ENCODE peak calls at places on chromosomes 3 and 15, in nine cellular contexts. One of them, this sample, is unnamed.

GRCh38 chr15:80310776-80311175 is 58.8 kb upstream of the CTXND1 start:
- DNase-seq in ovary: no peak
- DNase-seq in OCI-LY7: no peak
- DNase-seq in endothelial cell of umbilical vein: no peak
- DNase-seq in RWPE2: no peak
- DNase-seq in heart left ventricle: no peak
- DNase-seq in CD4-positive, alpha-beta T cell: no peak
- DNase-seq in mammary epithelial cell: peak; percentile 10
- DNase-seq in psoas muscle: no peak
- DNase-seq in this sample: no peak

GRCh38 chr3:64612082-64612860 is 75.5 kb downstream of the ADAMTS9 start:
- DNase-seq in ovary: no peak
- DNase-seq in OCI-LY7: no peak
- DNase-seq in endothelial cell of umbilical vein: no peak
- DNase-seq in RWPE2: no peak
- DNase-seq in heart left ventricle: peak; percentile 30
- DNase-seq in CD4-positive, alpha-beta T cell: no peak
- DNase-seq in mammary epithelial cell: no peak
- DNase-seq in psoas muscle: no peak
- DNase-seq in this sample: no peak

GRCh38 chr3:12859840-12860239 is 18.5 kb upstream of the RPL32 start:
- DNase-seq in ovary: no peak
- DNase-seq in OCI-LY7: no peak
- DNase-seq in endothelial cell of umbilical vein: no peak
- DNase-seq in RWPE2: no peak
- DNase-seq in heart left ventricle: no peak
- DNase-seq in CD4-positive, alpha-beta T cell: no peak
- DNase-seq in mammary epithelial cell: no peak
- DNase-seq in psoas muscle: no peak
- DNase-seq in this sample: no peak

GRCh38 chr3:8891774-8892173 is 71.5 kb downstream of the RAD18 start:
- DNase-seq in ovary: no peak
- DNase-seq in OCI-LY7: no peak
- DNase-seq in endothelial cell of umbilical vein: no peak
- DNase-seq in RWPE2: no peak
- DNase-seq in heart left ventricle: no peak
- DNase-seq in CD4-positive, alpha-beta T cell: no peak
- DNase-seq in mammary epithelial cell: no peak
- DNase-seq in psoas muscle: no peak
- DNase-seq in this sample: no peak

GRCh38 chr3:105967117-105967516 is 98.3 kb upstream of the CBLB start:
- DNase-seq in ovary: no peak
- DNase-seq in OCI-LY7: no peak
- DNase-seq in endothelial cell of umbilical vein: peak; percentile 27
- DNase-seq in RWPE2: no peak
- DNase-seq in heart left ventricle: no peak
- DNase-seq in CD4-positive, alpha-beta T cell: no peak
- DNase-seq in mammary epithelial cell: no peak
- DNase-seq in psoas muscle: no peak
- DNase-seq in this sample: no peak

GRCh38 chr3:143348486-143349327 is 229.1 kb downstream of the CHST2 start:
- DNase-seq in ovary: no peak
- DNase-seq in OCI-LY7: peak; percentile 1
- DNase-seq in endothelial cell of umbilical vein: no peak
- DNase-seq in RWPE2: no peak
- DNase-seq in heart left ventricle: no peak
- DNase-seq in CD4-positive, alpha-beta T cell: no peak
- DNase-seq in mammary epithelial cell: no peak
- DNase-seq in psoas muscle: no peak
- DNase-seq in this sample: no peak

GRCh38 chr3:63167113-63167512 is 111.0 kb upstream of the SYNPR start:
- DNase-seq in ovary: no peak
- DNase-seq in OCI-LY7: no peak
- DNase-seq in endothelial cell of umbilical vein: no peak
- DNase-seq in RWPE2: no peak
- DNase-seq in heart left ventricle: no peak
- DNase-seq in CD4-positive, alpha-beta T cell: no peak
- DNase-seq in mammary epithelial cell: no peak
- DNase-seq in psoas muscle: no peak
- DNase-seq in this sample: no peak

GRCh38 chr3:42228796-42229195 is 37.2 kb downstream of the CCK start:
- DNase-seq in ovary: no peak
- DNase-seq in OCI-LY7: peak; percentile 63
- DNase-seq in endothelial cell of umbilical vein: no peak
- DNase-seq in RWPE2: no peak
- DNase-seq in heart left ventricle: no peak
- DNase-seq in CD4-positive, alpha-beta T cell: no peak
- DNase-seq in mammary epithelial cell: peak; percentile 23
- DNase-seq in psoas muscle: no peak
- DNase-seq in this sample: no peak

GRCh38 chr15:65396283-65396964 is 18.6 kb upstream of the IGDCC3 start:
- DNase-seq in ovary: no peak
- DNase-seq in OCI-LY7: no peak
- DNase-seq in endothelial cell of umbilical vein: no peak
- DNase-seq in RWPE2: no peak
- DNase-seq in heart left ventricle: no peak
- DNase-seq in CD4-positive, alpha-beta T cell: no peak
- DNase-seq in mammary epithelial cell: no peak
- DNase-seq in psoas muscle: peak; percentile 22
- DNase-seq in this sample: no peak

GRCh38 chr3:62502315-62503300 is 129.3 kb upstream of the FEZF2 start:
- DNase-seq in ovary: no peak
- DNase-seq in OCI-LY7: peak; percentile 88
- DNase-seq in endothelial cell of umbilical vein: no peak
- DNase-seq in RWPE2: no peak
- DNase-seq in heart left ventricle: no peak
- DNase-seq in CD4-positive, alpha-beta T cell: no peak
- DNase-seq in mammary epithelial cell: no peak
- DNase-seq in psoas muscle: no peak
- DNase-seq in this sample: no peak

GRCh38 chr15:90686435-90687218 is 30.5 kb upstream of the BLM start:
- DNase-seq in ovary: no peak
- DNase-seq in OCI-LY7: no peak
- DNase-seq in endothelial cell of umbilical vein: no peak
- DNase-seq in RWPE2: no peak
- DNase-seq in heart left ventricle: no peak
- DNase-seq in CD4-positive, alpha-beta T cell: peak; percentile 4
- DNase-seq in mammary epithelial cell: no peak
- DNase-seq in psoas muscle: no peak
- DNase-seq in this sample: no peak

GRCh38 chr3:173889522-173890055 is 492.0 kb downstream of the NLGN1 start:
- DNase-seq in ovary: no peak
- DNase-seq in OCI-LY7: no peak
- DNase-seq in endothelial cell of umbilical vein: no peak
- DNase-seq in RWPE2: no peak
- DNase-seq in heart left ventricle: no peak
- DNase-seq in CD4-positive, alpha-beta T cell: no peak
- DNase-seq in mammary epithelial cell: no peak
- DNase-seq in psoas muscle: no peak
- DNase-seq in this sample: no peak

GRCh38 chr3:10772230-10773161 is 43.5 kb upstream of the SLC6A11 start:
- DNase-seq in ovary: no peak
- DNase-seq in OCI-LY7: no peak
- DNase-seq in endothelial cell of umbilical vein: no peak
- DNase-seq in RWPE2: peak; percentile 68
- DNase-seq in heart left ventricle: no peak
- DNase-seq in CD4-positive, alpha-beta T cell: no peak
- DNase-seq in mammary epithelial cell: peak; percentile 81
- DNase-seq in psoas muscle: no peak
- DNase-seq in this sample: no peak
- TF ChIP-seq CTCF in ovary: no peak
- TF ChIP-seq CTCF in OCI-LY7: peak; percentile 70
- TF ChIP-seq CTCF in endothelial cell of umbilical vein: no peak
- TF ChIP-seq CTCF in RWPE2: peak; percentile 65
- TF ChIP-seq CTCF in heart left ventricle: no peak
- TF ChIP-seq CTCF in CD4-positive, alpha-beta T cell: no peak
- TF ChIP-seq CTCF in mammary epithelial cell: peak; percentile 53
- TF ChIP-seq CTCF in psoas muscle: no peak
- TF ChIP-seq CTCF in this sample: no peak

DNA sequence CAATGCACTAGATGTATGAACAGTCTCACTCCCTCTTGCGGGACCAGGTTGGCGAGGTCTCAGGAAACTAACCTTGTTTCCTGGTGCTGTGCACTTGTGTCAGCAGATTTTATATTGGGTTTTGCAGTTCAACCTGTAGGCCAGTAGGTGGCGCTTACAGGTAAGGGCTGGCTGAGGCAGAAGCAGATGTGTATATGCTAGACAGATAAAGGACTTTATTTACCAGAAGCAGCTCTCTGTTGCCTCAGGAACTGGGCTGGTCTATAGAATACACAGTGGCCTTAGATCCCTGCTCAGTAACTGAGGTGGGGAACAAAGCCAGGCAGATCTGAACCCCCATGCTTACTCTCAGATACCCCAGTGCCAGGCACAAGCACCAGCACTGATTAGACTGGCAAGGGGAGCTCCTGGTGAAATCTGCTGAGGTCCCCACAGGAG is 296.8 kb downstream of the DOCK3 start:
- DNase-seq in ovary: no peak
- DNase-seq in OCI-LY7: peak; percentile 68
- DNase-seq in endothelial cell of umbilical vein: peak; percentile 45
- DNase-seq in RWPE2: no peak
- DNase-seq in heart left ventricle: no peak
- DNase-seq in CD4-positive, alpha-beta T cell: peak; percentile 43
- DNase-seq in mammary epithelial cell: peak; percentile 53
- DNase-seq in psoas muscle: no peak
- DNase-seq in this sample: no peak
- TF ChIP-seq CTCF in ovary: no peak
- TF ChIP-seq CTCF in OCI-LY7: peak; percentile 96
- TF ChIP-seq CTCF in endothelial cell of umbilical vein: peak; percentile 75
- TF ChIP-seq CTCF in RWPE2: peak; percentile 87
- TF ChIP-seq CTCF in heart left ventricle: peak; percentile 68
- TF ChIP-seq CTCF in CD4-positive, alpha-beta T cell: peak; percentile 95
- TF ChIP-seq CTCF in mammary epithelial cell: peak; percentile 91
- TF ChIP-seq CTCF in psoas muscle: peak; percentile 57
- TF ChIP-seq CTCF in this sample: peak; percentile 93

GRCh38 chr3:57587946-57588345 is 9.2 kb downstream of the ARF4 start:
- DNase-seq in ovary: no peak
- DNase-seq in OCI-LY7: no peak
- DNase-seq in endothelial cell of umbilical vein: no peak
- DNase-seq in RWPE2: no peak
- DNase-seq in heart left ventricle: no peak
- DNase-seq in CD4-positive, alpha-beta T cell: no peak
- DNase-seq in mammary epithelial cell: no peak
- DNase-seq in psoas muscle: no peak
- DNase-seq in this sample: no peak

GRCh38 chr3:57577786-57578185 is 19.4 kb downstream of the ARF4 start:
- DNase-seq in ovary: no peak
- DNase-seq in OCI-LY7: no peak
- DNase-seq in endothelial cell of umbilical vein: no peak
- DNase-seq in RWPE2: no peak
- DNase-seq in heart left ventricle: no peak
- DNase-seq in CD4-positive, alpha-beta T cell: no peak
- DNase-seq in mammary epithelial cell: no peak
- DNase-seq in psoas muscle: no peak
- DNase-seq in this sample: no peak

GRCh38 chr3:57583544-57583943 is 13.6 kb downstream of the ARF4 start:
- DNase-seq in ovary: no peak
- DNase-seq in OCI-LY7: no peak
- DNase-seq in endothelial cell of umbilical vein: no peak
- DNase-seq in RWPE2: no peak
- DNase-seq in heart left ventricle: no peak
- DNase-seq in CD4-positive, alpha-beta T cell: no peak
- DNase-seq in mammary epithelial cell: no peak
- DNase-seq in psoas muscle: no peak
- DNase-seq in this sample: no peak

GRCh38 chr3:57586778-57587177 is 10.4 kb downstream of the ARF4 start:
- DNase-seq in ovary: no peak
- DNase-seq in OCI-LY7: no peak
- DNase-seq in endothelial cell of umbilical vein: no peak
- DNase-seq in RWPE2: no peak
- DNase-seq in heart left ventricle: no peak
- DNase-seq in CD4-positive, alpha-beta T cell: no peak
- DNase-seq in mammary epithelial cell: no peak
- DNase-seq in psoas muscle: no peak
- DNase-seq in this sample: no peak

GRCh38 chr3:57582470-57583168 is 14.5 kb downstream of the ARF4 start:
- DNase-seq in ovary: no peak
- DNase-seq in OCI-LY7: peak; percentile 72
- DNase-seq in endothelial cell of umbilical vein: no peak
- DNase-seq in RWPE2: no peak
- DNase-seq in heart left ventricle: no peak
- DNase-seq in CD4-positive, alpha-beta T cell: no peak
- DNase-seq in mammary epithelial cell: peak; percentile 79
- DNase-seq in psoas muscle: no peak
- DNase-seq in this sample: no peak
- TF ChIP-seq CTCF in ovary: no peak
- TF ChIP-seq CTCF in OCI-LY7: peak; percentile 77
- TF ChIP-seq CTCF in endothelial cell of umbilical vein: no peak
- TF ChIP-seq CTCF in RWPE2: peak; percentile 33
- TF ChIP-seq CTCF in heart left ventricle: no peak
- TF ChIP-seq CTCF in CD4-positive, alpha-beta T cell: no peak
- TF ChIP-seq CTCF in mammary epithelial cell: peak; percentile 35
- TF ChIP-seq CTCF in psoas muscle: no peak
- TF ChIP-seq CTCF in this sample: no peak

GRCh38 chr15:78709263-78709882 is 68.4 kb upstream of the CHRNB4 start:
- DNase-seq in ovary: peak; percentile 77
- DNase-seq in OCI-LY7: peak; percentile 70
- DNase-seq in endothelial cell of umbilical vein: peak; percentile 42
- DNase-seq in RWPE2: peak; percentile 89
- DNase-seq in heart left ventricle: peak; percentile 67
- DNase-seq in CD4-positive, alpha-beta T cell: peak; percentile 52
- DNase-seq in mammary epithelial cell: peak; percentile 33
- DNase-seq in psoas muscle: peak; percentile 81
- DNase-seq in this sample: peak; percentile 74

GRCh38 chr15:78708713-78709112 is 67.7 kb upstream of the CHRNB4 start:
- DNase-seq in ovary: no peak
- DNase-seq in OCI-LY7: no peak
- DNase-seq in endothelial cell of umbilical vein: no peak
- DNase-seq in RWPE2: no peak
- DNase-seq in heart left ventricle: no peak
- DNase-seq in CD4-positive, alpha-beta T cell: no peak
- DNase-seq in mammary epithelial cell: no peak
- DNase-seq in psoas muscle: no peak
- DNase-seq in this sample: no peak

GRCh38 chr15:78714890-78715289 is 73.9 kb upstream of the CHRNB4 start:
- DNase-seq in ovary: no peak
- DNase-seq in OCI-LY7: peak; percentile 46
- DNase-seq in endothelial cell of umbilical vein: no peak
- DNase-seq in RWPE2: peak; percentile 25
- DNase-seq in heart left ventricle: no peak
- DNase-seq in CD4-positive, alpha-beta T cell: no peak
- DNase-seq in mammary epithelial cell: peak; percentile 48
- DNase-seq in psoas muscle: no peak
- DNase-seq in this sample: no peak

GRCh38 chr15:78712797-78713515 is 71.9 kb upstream of the CHRNB4 start:
- DNase-seq in ovary: no peak
- DNase-seq in OCI-LY7: peak; percentile 24
- DNase-seq in endothelial cell of umbilical vein: no peak
- DNase-seq in RWPE2: peak; percentile 42
- DNase-seq in heart left ventricle: no peak
- DNase-seq in CD4-positive, alpha-beta T cell: no peak
- DNase-seq in mammary epithelial cell: no peak
- DNase-seq in psoas muscle: no peak
- DNase-seq in this sample: no peak

DNA sequence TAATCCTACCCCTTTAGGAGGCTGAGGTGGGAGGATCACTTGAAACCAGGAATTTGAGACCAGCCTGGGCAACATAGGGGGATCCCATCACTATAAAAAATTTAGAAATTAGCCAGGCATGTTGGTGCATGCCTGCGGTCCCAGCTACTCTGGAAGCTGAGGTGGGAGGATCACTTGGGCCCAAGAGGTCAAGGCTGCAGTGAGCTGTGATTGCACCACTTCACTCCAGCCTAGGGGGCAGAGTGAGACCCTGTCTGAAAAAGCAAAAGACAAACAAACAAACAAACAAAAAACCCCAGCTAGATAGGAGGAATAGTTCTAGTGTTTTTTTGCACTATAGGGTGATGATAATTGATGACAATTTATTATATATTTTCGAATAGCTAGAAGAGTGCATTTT is 70.6 kb upstream of the CHRNB4 start:
- DNase-seq in ovary: no peak
- DNase-seq in OCI-LY7: no peak
- DNase-seq in endothelial cell of umbilical vein: no peak
- DNase-seq in RWPE2: peak; percentile 31
- DNase-seq in heart left ventricle: no peak
- DNase-seq in CD4-positive, alpha-beta T cell: no peak
- DNase-seq in mammary epithelial cell: no peak
- DNase-seq in psoas muscle: no peak
- DNase-seq in this sample: no peak
- TF ChIP-seq CTCF in ovary: no peak
- TF ChIP-seq CTCF in OCI-LY7: no peak
- TF ChIP-seq CTCF in endothelial cell of umbilical vein: no peak
- TF ChIP-seq CTCF in RWPE2: no peak
- TF ChIP-seq CTCF in heart left ventricle: no peak
- TF ChIP-seq CTCF in CD4-positive, alpha-beta T cell: no peak
- TF ChIP-seq CTCF in mammary epithelial cell: no peak
- TF ChIP-seq CTCF in psoas muscle: no peak
- TF ChIP-seq CTCF in this sample: no peak